ENCODE peak calls at places on chromosome 10, in four cellular contexts. One of them, this sample, is unnamed.

GRCh38 chr10:117483056-117483590 is 59.4 kb upstream of the EMX2 start:
- DNase-seq in upper lobe of left lung: no peak
- DNase-seq in A549: no peak
- DNase-seq in prostate gland: no peak
- DNase-seq in this sample: no peak

GRCh38 chr10:70503776-70504175 is 25.2 kb downstream of the PALD1 start:
- DNase-seq in prostate gland: no peak
- DNase-seq in A549: no peak
- DNase-seq in upper lobe of left lung: no peak
- DNase-seq in this sample: peak

GRCh38 chr10:131044379-131044778 is 267.1 kb downstream of the TCERG1L start:
- DNase-seq in A549: no peak
- DNase-seq in upper lobe of left lung: no peak
- DNase-seq in prostate gland: no peak
- DNase-seq in this sample: no peak

GRCh38 chr10:69056129-69056528 is 31.8 kb upstream of the SRGN start:
- DNase-seq in A549: no peak
- DNase-seq in prostate gland: no peak
- DNase-seq in upper lobe of left lung: peak
- DNase-seq in this sample: no peak

GRCh38 chr10:26524161-26524831 is 86.2 kb downstream of the APBB1IP start:
- DNase-seq in A549: no peak
- DNase-seq in upper lobe of left lung: no peak
- DNase-seq in prostate gland: no peak
- DNase-seq in this sample: no peak

GRCh38 chr10:35412900-35413491 is 76.7 kb downstream of the CCNY start:
- DNase-seq in upper lobe of left lung: no peak
- DNase-seq in A549: no peak
- DNase-seq in prostate gland: no peak
- DNase-seq in this sample: no peak

GRCh38 chr10:22252286-22252800 is 34.5 kb upstream of the EBLN1 start:
- DNase-seq in A549: no peak
- DNase-seq in prostate gland: peak
- DNase-seq in upper lobe of left lung: peak
- DNase-seq in this sample: peak

GRCh38 chr10:61900829-61901783 is at the start of gene ARID5B:
- DNase-seq in prostate gland: peak
- DNase-seq in upper lobe of left lung: peak
- DNase-seq in A549: peak
- DNase-seq in this sample: peak

GRCh38 chr10:98158576-98158975 is 24.1 kb downstream of the R3HCC1L start:
- DNase-seq in prostate gland: no peak
- DNase-seq in A549: no peak
- DNase-seq in upper lobe of left lung: no peak
- DNase-seq in this sample: no peak

GRCh38 chr10:31343551-31343950 is 24.5 kb downstream of the ZEB1 start:
- DNase-seq in A549: no peak
- DNase-seq in upper lobe of left lung: no peak
- DNase-seq in prostate gland: no peak
- DNase-seq in this sample: no peak

GRCh38 chr10:24981161-24981710 is 28.8 kb upstream of the PRTFDC1 start:
- DNase-seq in prostate gland: no peak
- DNase-seq in upper lobe of left lung: no peak
- DNase-seq in A549: no peak
- DNase-seq in this sample: peak

GRCh38 chr10:21022821-21023220 is 125.7 kb upstream of the NEBL start:
- DNase-seq in upper lobe of left lung: no peak
- DNase-seq in prostate gland: no peak
- DNase-seq in A549: no peak
- DNase-seq in this sample: no peak

GRCh38 chr10:13604641-13605040 is 17.9 kb downstream of the PRPF18 start:
- DNase-seq in upper lobe of left lung: no peak
- DNase-seq in prostate gland: no peak
- DNase-seq in A549: no peak
- DNase-seq in this sample: no peak

GRCh38 chr10:45000138-45000763 is 472 bp upstream of the ZNF22 start:
- DNase-seq in prostate gland: no peak
- DNase-seq in A549: no peak
- DNase-seq in upper lobe of left lung: peak
- DNase-seq in this sample: no peak

GRCh38 chr10:29409241-29410051 is 120.6 kb downstream of the LYZL1 start:
- DNase-seq in prostate gland: peak
- DNase-seq in A549: peak
- DNase-seq in upper lobe of left lung: peak
- DNase-seq in this sample: peak

GRCh38 chr10:79434223-79434687 is 11.2 kb downstream of the ZCCHC24 start:
- DNase-seq in prostate gland: no peak
- DNase-seq in A549: no peak
- DNase-seq in upper lobe of left lung: no peak
- DNase-seq in this sample: no peak

GRCh38 chr10:110634527-110635209 is 9.5 kb upstream of the RBM20 start:
- DNase-seq in upper lobe of left lung: no peak
- DNase-seq in prostate gland: no peak
- DNase-seq in A549: no peak
- DNase-seq in this sample: no peak

GRCh38 chr10:71075066-71075758 is 137.2 kb upstream of the UNC5B start:
- DNase-seq in upper lobe of left lung: peak
- DNase-seq in prostate gland: peak
- DNase-seq in A549: no peak
- DNase-seq in this sample: peak

GRCh38 chr10:11165591-11166543 is 148.2 kb downstream of the CELF2 start:
- DNase-seq in prostate gland: peak
- DNase-seq in A549: peak
- DNase-seq in upper lobe of left lung: peak
- DNase-seq in this sample: peak

GRCh38 chr10:28945959-28946358 is 268.6 kb downstream of the BAMBI start:
- DNase-seq in A549: no peak
- DNase-seq in prostate gland: no peak
- DNase-seq in upper lobe of left lung: no peak
- DNase-seq in this sample: no peak

GRCh38 chr10:17348111-17349008 is 106.0 kb downstream of the ST8SIA6 start:
- DNase-seq in A549: peak
- DNase-seq in prostate gland: peak
- DNase-seq in upper lobe of left lung: peak
- DNase-seq in this sample: peak

GRCh38 chr10:82190432-82191260 is 315.7 kb downstream of the NRG3 start:
- DNase-seq in upper lobe of left lung: no peak
- DNase-seq in A549: no peak
- DNase-seq in prostate gland: no peak
- DNase-seq in this sample: no peak
- H3K4me3 ChIP-seq in upper lobe of left lung: no peak
- H3K4me3 ChIP-seq in A549: no peak
- H3K4me3 ChIP-seq in prostate gland: no peak
- H3K4me3 ChIP-seq in this sample: no peak

GRCh38 chr10:133529576-133529946 is 2.4 kb downstream of the CYP2E1 start:
- DNase-seq in upper lobe of left lung: no peak
- DNase-seq in A549: no peak
- DNase-seq in prostate gland: no peak
- DNase-seq in this sample: no peak
- H3K4me3 ChIP-seq in upper lobe of left lung: no peak
- H3K4me3 ChIP-seq in A549: no peak
- H3K4me3 ChIP-seq in prostate gland: no peak
- H3K4me3 ChIP-seq in this sample: no peak

DNA sequence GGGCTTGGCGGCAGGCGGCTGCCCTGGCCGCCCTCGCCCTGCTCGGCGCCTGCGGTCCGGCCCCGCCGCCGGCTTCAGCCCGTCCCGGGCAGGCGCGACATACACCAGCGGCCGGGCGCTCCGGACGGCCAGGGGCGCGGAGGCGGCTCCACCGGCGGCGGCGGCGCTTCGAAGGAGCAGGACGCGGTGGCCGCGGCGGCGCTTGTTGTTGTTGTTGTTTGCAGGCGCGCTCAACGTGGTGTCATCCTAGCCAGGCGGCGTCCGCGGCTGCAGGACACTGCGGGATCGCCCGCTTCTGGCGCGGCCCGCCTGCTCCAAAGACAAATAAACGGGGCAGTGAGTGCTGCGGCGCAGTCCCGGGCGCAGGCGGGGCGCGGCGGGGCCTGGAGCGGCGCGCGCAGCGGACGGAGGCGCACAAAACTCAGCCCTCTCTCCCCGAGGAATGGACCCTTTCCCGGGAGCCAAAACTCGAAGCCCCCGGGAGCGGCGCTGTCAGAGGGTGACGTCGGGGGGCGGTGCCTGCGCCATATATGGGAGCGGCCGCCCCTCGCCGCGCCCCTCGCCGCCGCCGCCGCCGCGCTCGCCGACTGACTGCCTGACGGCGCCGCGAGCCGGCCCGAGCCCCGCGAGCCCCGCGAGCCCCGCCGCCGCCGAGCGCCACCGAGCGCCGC is at the start of gene EBF3:
- DNase-seq in prostate gland: peak
- DNase-seq in upper lobe of left lung: no peak
- DNase-seq in A549: no peak
- DNase-seq in this sample: peak
- H3K4me3 ChIP-seq in prostate gland: peak
- H3K4me3 ChIP-seq in upper lobe of left lung: peak
- H3K4me3 ChIP-seq in A549: peak
- H3K4me3 ChIP-seq in this sample: peak

DNA sequence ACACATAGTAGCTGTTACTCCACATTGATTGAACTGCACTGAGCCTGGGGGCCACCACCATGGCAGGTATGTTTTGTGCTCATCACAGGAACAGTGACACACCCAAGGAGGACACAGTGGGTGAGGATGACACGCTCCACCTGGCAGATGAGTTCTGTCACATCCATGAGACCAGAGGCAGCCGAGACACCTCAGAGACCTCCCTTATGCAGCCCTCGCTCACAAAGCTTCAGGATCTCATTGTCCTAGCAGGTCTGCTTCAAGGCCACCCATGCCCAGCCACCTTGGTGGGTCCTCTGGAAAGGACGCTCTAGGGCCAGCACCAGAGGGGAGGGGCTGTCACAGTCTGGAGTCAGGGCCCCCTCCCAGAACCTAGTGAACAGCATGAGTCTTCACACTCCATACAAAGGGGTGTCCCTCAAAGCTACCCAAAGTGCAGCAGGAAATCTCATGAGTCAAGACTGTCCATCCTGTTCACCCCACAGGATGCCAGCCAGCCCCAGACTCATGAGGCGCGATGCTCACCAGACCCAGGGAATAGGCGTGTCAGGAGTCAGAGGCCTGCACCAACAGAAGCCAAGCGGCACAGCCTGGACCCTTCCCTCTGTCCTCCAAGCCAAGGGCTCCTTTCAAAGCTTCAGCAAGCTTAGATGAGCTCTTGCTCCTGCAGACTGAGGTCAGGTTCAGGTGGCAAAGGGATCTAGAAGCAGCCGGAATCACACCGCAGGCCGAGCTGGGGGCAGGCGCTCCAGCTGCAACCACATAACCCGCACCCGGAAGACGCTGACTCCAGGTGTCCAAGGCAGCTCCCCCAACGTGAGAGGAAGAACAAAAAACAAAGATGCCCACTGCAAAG is 9.6 kb downstream of the FAM53B start:
- DNase-seq in prostate gland: no peak
- DNase-seq in A549: no peak
- DNase-seq in upper lobe of left lung: no peak
- DNase-seq in this sample: no peak
- H3K4me3 ChIP-seq in prostate gland: no peak
- H3K4me3 ChIP-seq in A549: no peak
- H3K4me3 ChIP-seq in upper lobe of left lung: no peak
- H3K4me3 ChIP-seq in this sample: no peak

GRCh38 chr10:86389441-86390193 is 23.0 kb upstream of the GRID1 start:
- DNase-seq in A549: peak
- DNase-seq in upper lobe of left lung: peak
- DNase-seq in prostate gland: no peak
- DNase-seq in this sample: no peak
- H3K4me3 ChIP-seq in A549: peak
- H3K4me3 ChIP-seq in upper lobe of left lung: no peak
- H3K4me3 ChIP-seq in prostate gland: peak
- H3K4me3 ChIP-seq in this sample: no peak

GRCh38 chr10:125026974-125027735 is 85.2 kb downstream of the ZRANB1 start:
- DNase-seq in prostate gland: no peak
- DNase-seq in A549: no peak
- DNase-seq in upper lobe of left lung: no peak
- DNase-seq in this sample: no peak
- H3K4me3 ChIP-seq in prostate gland: no peak
- H3K4me3 ChIP-seq in A549: no peak
- H3K4me3 ChIP-seq in upper lobe of left lung: no peak
- H3K4me3 ChIP-seq in this sample: no peak

DNA sequence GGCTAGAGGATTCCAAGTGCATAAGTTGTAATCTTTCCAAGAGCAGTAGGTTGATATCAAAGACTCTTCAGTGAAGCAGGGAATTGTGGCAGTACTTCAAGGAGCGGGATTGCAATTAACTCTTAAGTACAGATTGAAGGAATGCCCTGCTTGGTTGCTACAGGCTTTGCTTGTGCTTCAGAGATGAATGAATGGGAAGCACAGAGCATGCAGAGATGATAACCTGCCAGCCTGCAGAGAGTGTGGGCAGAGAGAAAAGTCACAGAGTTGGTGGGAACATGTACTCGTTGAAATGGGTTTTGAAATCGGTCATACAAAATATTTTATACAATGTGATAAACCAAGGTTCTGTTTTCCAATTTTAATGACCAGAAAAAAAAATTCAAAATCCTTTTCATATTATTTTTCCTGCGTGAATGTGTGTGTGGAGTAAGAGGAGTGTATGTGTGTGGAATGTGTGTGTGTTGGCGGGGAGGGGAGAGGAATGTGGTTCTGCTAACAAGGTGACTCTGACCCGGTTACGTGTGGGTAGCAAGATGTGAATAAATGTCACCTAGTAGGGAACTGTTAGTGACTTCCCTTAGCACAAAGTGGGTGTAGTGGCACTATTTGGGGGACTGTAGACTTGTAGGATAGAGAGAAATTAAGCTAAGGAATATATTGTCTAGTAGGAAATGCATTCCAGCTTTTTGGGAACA is 697.8 kb downstream of the GATA3 start:
- DNase-seq in A549: no peak
- DNase-seq in prostate gland: no peak
- DNase-seq in upper lobe of left lung: no peak
- DNase-seq in this sample: no peak
- H3K4me3 ChIP-seq in A549: no peak
- H3K4me3 ChIP-seq in prostate gland: no peak
- H3K4me3 ChIP-seq in upper lobe of left lung: no peak
- H3K4me3 ChIP-seq in this sample: no peak

GRCh38 chr10:114492351-114493037 is 88.2 kb upstream of the AFAP1L2 start:
- DNase-seq in prostate gland: no peak
- DNase-seq in A549: no peak
- DNase-seq in upper lobe of left lung: no peak
- DNase-seq in this sample: no peak
- H3K4me3 ChIP-seq in prostate gland: no peak
- H3K4me3 ChIP-seq in A549: no peak
- H3K4me3 ChIP-seq in upper lobe of left lung: no peak
- H3K4me3 ChIP-seq in this sample: no peak